ENCODE peak calls at places on chromosomes 5 and 9, in nine cellular contexts. T, F, D, L, E, H, P, S and B are unnamed samples.

GRCh38 chr5:150279618-150280017 is 10.0 kb downstream of the CAMK2A start:
- DNase-seq in D (no peak), F (no peak), P (no peak), T (no peak), S (no peak), L (no peak), E (no peak), H (no peak), B (no peak)

GRCh38 chr5:103347729-103348128 is 89.2 kb downstream of the MACIR start:
- DNase-seq in P (no peak), D (no peak), F (no peak), E (no peak), L (no peak), H (no peak), S (no peak), T (no peak), B (no peak)

GRCh38 chr5:136729901-136730355 is 364.6 kb upstream of the TRPC7 start:
- DNase-seq in P (no peak), D (no peak), S (no peak), H (no peak), E (no peak), L (no peak), T (no peak), F (no peak), B (no peak)

GRCh38 chr5:132961887-132962286 is 1.5 kb downstream of the AFF4 start:
- DNase-seq in S (no peak), T (no peak), D (no peak), L (no peak), H (no peak), P (no peak), F (no peak), E (no peak), B (no peak)

GRCh38 chr9:134879664-134880483 is 736 bp upstream of the FCN2 start:
- DNase-seq in S (no peak), D (no peak), T (no peak), H (no peak), E (no peak), P (no peak), L (no peak), F (no peak), B (no peak)

GRCh38 chr9:75803130-75803529 is 87.3 kb upstream of the PCSK5 start:
- DNase-seq in P (no peak), H (no peak), T (no peak), S (no peak), E (no peak), D (no peak), L (no peak), F (peak), B (no peak)

GRCh38 chr5:116573279-116573616 is 1.4 kb downstream of the SEMA6A start:
- DNase-seq in H (no peak), E (no peak), F (no peak), P (no peak), S (no peak), L (peak), T (peak), D (peak), B (no peak)

GRCh38 chr9:137411260-137411659 is 11.7 kb downstream of the EXD3 start:
- DNase-seq in T (no peak), P (no peak), D (no peak), E (no peak), F (no peak), L (no peak), H (no peak), S (no peak), B (no peak)

GRCh38 chr5:68381909-68382308 is 166.4 kb downstream of the PIK3R1 start:
- DNase-seq in E (no peak), T (no peak), F (no peak), P (no peak), H (no peak), D (no peak), S (no peak), L (no peak), B (no peak)

GRCh38 chr5:52996966-52997365 is 7.8 kb downstream of the ITGA2 start:
- DNase-seq in D (no peak), F (no peak), E (no peak), P (no peak), T (no peak), H (no peak), S (no peak), L (no peak), B (no peak)

GRCh38 chr9:121809356-121810050 is 158.1 kb downstream of the DAB2IP start:
- DNase-seq in T (no peak), S (no peak), P (no peak), H (no peak), E (no peak), F (no peak), D (no peak), L (no peak), B (no peak)

GRCh38 chr9:87375397-87376073 is 122.1 kb upstream of the DAPK1 start:
- DNase-seq in D (no peak), E (no peak), L (no peak), H (no peak), S (no peak), T (no peak), F (no peak), P (no peak), B (no peak)

GRCh38 chr5:116360008-116360853 is 214.4 kb downstream of the SEMA6A start:
- DNase-seq in L (no peak), E (no peak), P (no peak), F (peak), D (peak), S (peak), H (no peak), T (peak), B (no peak)

GRCh38 chr5:132905938-132906337 is 32.5 kb downstream of the LEAP2 start:
- DNase-seq in D (peak), L (no peak), T (no peak), E (no peak), P (no peak), F (peak), H (no peak), S (no peak), B (no peak)

GRCh38 chr5:79357401-79357800 is 121.5 kb downstream of the JMY start:
- DNase-seq in D (no peak), S (no peak), L (no peak), H (no peak), T (no peak), E (no peak), F (no peak), P (no peak), B (no peak)

GRCh38 chr5:12777342-12777741 is 873.1 kb upstream of the CTNND2 start:
- DNase-seq in L (no peak), P (no peak), D (no peak), T (no peak), S (no peak), F (no peak), E (no peak), H (no peak), B (no peak)

GRCh38 chr5:154709368-154710305 is 45.5 kb upstream of the LARP1 start:
- DNase-seq in F (no peak), H (no peak), E (no peak), P (no peak), L (no peak), D (no peak), S (no peak), T (no peak), B (no peak)

GRCh38 chr5:54570923-54571322 is 53.4 kb downstream of the SNX18 start:
- DNase-seq in E (no peak), L (no peak), H (no peak), P (no peak), F (peak), S (peak), D (no peak), T (no peak), B (no peak)

GRCh38 chr5:155050384-155051019 is 36.9 kb downstream of the KIF4B start:
- DNase-seq in L (no peak), T (no peak), S (no peak), D (no peak), H (no peak), F (no peak), E (no peak), P (no peak), B (no peak)

GRCh38 chr5:111223086-111223789 is 946 bp upstream of the CAMK4 start:
- DNase-seq in L (no peak), P (no peak), F (no peak), E (no peak), D (no peak), S (no peak), T (no peak), H (no peak), B (peak)

GRCh38 chr5:166074839-166075481 is 2216.5 kb upstream of the WWC1 start:
- DNase-seq in S (no peak), T (no peak), F (no peak), E (no peak), L (no peak), H (no peak), P (no peak), D (no peak), B (no peak)

GRCh38 chr9:135732569-135733257 is 30.7 kb downstream of the KCNT1 start:
- DNase-seq in F (no peak), T (no peak), H (no peak), E (no peak), D (no peak), L (no peak), P (no peak), S (no peak), B (no peak)

GRCh38 chr5:68777145-68777544 is 316.7 kb upstream of the SLC30A5 start:
- DNase-seq in E (no peak), F (no peak), H (no peak), P (no peak), T (no peak), L (no peak), D (no peak), S (no peak), B (no peak)

GRCh38 chr5:141155540-141156374 is 5.9 kb downstream of the PCDHB6 start:
- DNase-seq in H (no peak), D (no peak), P (no peak), T (no peak), L (no peak), S (no peak), F (no peak), E (no peak), B (no peak)

GRCh38 chr9:27540537-27540936 is 10.9 kb upstream of the MOB3B start:
- DNase-seq in D (no peak), T (no peak), E (no peak), S (no peak), L (no peak), F (no peak), H (no peak), P (no peak), B (no peak)

GRCh38 chr5:157236423-157236822 is 29.5 kb upstream of the CYFIP2 start:
- DNase-seq in P (no peak), F (no peak), E (no peak), H (no peak), S (no peak), D (no peak), L (no peak), T (no peak), B (no peak)

GRCh38 chr5:90909945-90910344 is 351.3 kb downstream of the ADGRV1 start:
- DNase-seq in S (no peak), H (no peak), P (no peak), L (no peak), T (no peak), D (no peak), E (no peak), F (no peak), B (no peak)

GRCh38 chr9:128107971-128108783 is 19.4 kb downstream of the PTGES2 start:
- DNase-seq in T (no peak), F (no peak), D (peak), H (no peak), E (no peak), L (no peak), S (no peak), P (no peak), B (no peak)

GRCh38 chr9:79939819-79940218 is 368.1 kb downstream of the TLE4 start:
- DNase-seq in S (no peak), L (no peak), D (no peak), F (no peak), H (no peak), P (no peak), T (no peak), E (no peak), B (no peak)

GRCh38 chr9:87783180-87783579 is 57.3 kb downstream of the CTSL start:
- DNase-seq in D (no peak), P (no peak), L (no peak), T (no peak), F (no peak), E (no peak), H (no peak), S (no peak), B (no peak)

GRCh38 chr9:116992870-116993269 is 305.8 kb downstream of the TRIM32 start:
- DNase-seq in E (no peak), T (no peak), D (no peak), L (no peak), S (no peak), H (no peak), P (no peak), F (no peak), B (no peak)

GRCh38 chr5:142316051-142316450 is 8.8 kb downstream of the SPRY4 start:
- DNase-seq in S (no peak), F (no peak), E (no peak), P (no peak), T (peak), D (no peak), L (no peak), H (no peak), B (no peak)

GRCh38 chr5:159240301-159240870 is 22.7 kb upstream of the UBLCP1 start:
- DNase-seq in E (no peak), S (no peak), P (no peak), H (no peak), T (no peak), F (no peak), D (no peak), L (no peak), B (no peak)

GRCh38 chr5:103908327-103909099 is 345.9 kb upstream of the NUDT12 start:
- DNase-seq in L (no peak), D (no peak), F (no peak), S (no peak), H (no peak), E (no peak), T (no peak), P (no peak), B (no peak)

GRCh38 chr5:2200261-2200965 is 317.7 kb upstream of the IRX4 start:
- DNase-seq in L (no peak), T (no peak), H (no peak), F (no peak), S (no peak), D (no peak), P (no peak), E (no peak), B (no peak)